ENCODE peak calls at places on chromosomes 12 and 14, in six cellular contexts. Q is NCI-H1694 treated with DMSO at 0.1 percent for 48 hours, F is brain pericyte, R is NAMALWA, T is tibial artery, K is NCI-H2107. H is an unnamed sample.

GRCh38 chr12:127284021-127284420 is 982.9 kb upstream of the TMEM132C start:
- DNase-seq in T (no peak), Q (no peak), K (no peak), F (peak; percentile 79), R (no peak), H (no peak)

GRCh38 chr12:114661245-114661644 is 22.7 kb downstream of the TBX3 start:
- DNase-seq in Q (no peak), R (no peak), T (no peak), F (no peak), K (no peak), H (no peak)

GRCh38 chr14:46920542-46920941 is 269.0 kb upstream of the RPL10L start:
- DNase-seq in T (no peak), K (no peak), Q (no peak), F (no peak), R (no peak), H (no peak)

GRCh38 chr12:132286912-132287311 is 42.5 kb downstream of the GALNT9 start:
- DNase-seq in T (no peak), R (no peak), Q (no peak), K (no peak), F (no peak), H (no peak)

GRCh38 chr14:92586001-92586947 is 72.7 kb downstream of the RIN3 start:
- DNase-seq in T (peak; percentile 76), Q (no peak), R (no peak), K (no peak), F (no peak), H (no peak)

GRCh38 chr14:81315344-81315743 is 84.8 kb downstream of the STON2 start:
- DNase-seq in T (no peak), F (no peak), Q (no peak), K (no peak), R (no peak), H (no peak)

GRCh38 chr12:116094475-116094874 is 183.0 kb downstream of the MED13L start:
- DNase-seq in R (no peak), Q (no peak), T (no peak), K (no peak), F (no peak), H (no peak)

GRCh38 chr12:108629156-108629555 is 4.5 kb downstream of the SELPLG start:
- DNase-seq in F (no peak), R (no peak), T (no peak), Q (no peak), K (no peak), H (no peak)

GRCh38 chr14:95460647-95461478 is 55.6 kb downstream of the SYNE3 start:
- DNase-seq in Q (peak; percentile 99), K (peak; percentile 95), R (no peak), T (no peak), F (peak; percentile 54), H (no peak)

GRCh38 chr12:105428793-105429192 is 98.3 kb downstream of the C12orf75 start:
- DNase-seq in T (no peak), R (no peak), F (no peak), K (no peak), Q (no peak), H (no peak)

GRCh38 chr12:7161811-7162210 is 27.7 kb upstream of the PEX5 start:
- DNase-seq in F (no peak), R (no peak), T (no peak), Q (no peak), K (no peak), H (peak; percentile 90)

GRCh38 chr14:65594153-65594881 is 181.8 kb downstream of the FUT8 start:
- DNase-seq in Q (no peak), T (no peak), K (no peak), F (no peak), R (no peak), H (peak; percentile 64)

GRCh38 chr12:67358686-67359374 is 89.7 kb downstream of the CAND1 start:
- DNase-seq in K (peak; percentile 48), R (peak; percentile 22), Q (no peak), F (peak; percentile 78), T (no peak), H (no peak)

GRCh38 chr14:78933948-78934524 is 763.9 kb downstream of the NRXN3 start:
- DNase-seq in Q (peak; percentile 59), R (peak; percentile 44), T (no peak), F (no peak), K (no peak), H (no peak)

GRCh38 chr12:6548556-6549378 is 7.1 kb downstream of the IFFO1 start:
- DNase-seq in Q (no peak), K (no peak), F (no peak), R (no peak), T (no peak), H (no peak)

GRCh38 chr12:88662093-88662492 is 81.8 kb upstream of the KITLG start:
- DNase-seq in K (no peak), R (no peak), T (no peak), F (no peak), Q (no peak), H (no peak)

H was measured in left lobe of liver.